ENCODE peak calls at places on chromosomes 13 and 19, in five cellular contexts. O is uterus, R is K562, I is tibial nerve, E is heart left ventricle. P is an unnamed sample. For H3K4me1, the result is how much of the 10 kb centered on the place peaks cover.

GRCh38 chr13:47480121-47480520 is 521.0 kb downstream of the SUCLA2 start:
- DNase-seq in O (no peak), R (no peak), I (no peak), E (no peak), P (no peak)

GRCh38 chr13:106744516-106744915 is 176.6 kb upstream of the ARGLU1 start:
- DNase-seq in O (no peak), R (no peak), I (no peak), E (no peak), P (no peak)

GRCh38 chr19:6239871-6240676 is 39.7 kb downstream of the MLLT1 start:
- DNase-seq in O (no peak), R (no peak), I (no peak), E (no peak), P (no peak)

GRCh38 chr13:46146898-46147297 is 35.1 kb downstream of the LCP1 start:
- DNase-seq in O (no peak), R (no peak), I (no peak), E (no peak), P (peak)

GRCh38 chr19:8396563-8397203 is 6.5 kb downstream of the RAB11B start:
- DNase-seq in O (peak), R (peak), I (peak), E (peak), P (peak)

GRCh38 chr13:99843872-99844271 is 127.7 kb downstream of the ZIC5 start:
- DNase-seq in O (no peak), R (no peak), I (no peak), E (no peak), P (no peak)

GRCh38 chr13:39210961-39211534 is 172.8 kb downstream of the NHLRC3 start:
- DNase-seq in O (no peak), R (no peak), I (no peak), E (no peak), P (no peak)

GRCh38 chr13:30499338-30499737 is 33.6 kb upstream of the HMGB1 start:
- DNase-seq in O (no peak), R (no peak), I (no peak), E (no peak), P (no peak)

GRCh38 chr13:74070065-74070464 is 64.1 kb downstream of the KLF12 start:
- DNase-seq in O (no peak), R (no peak), I (no peak), E (no peak), P (no peak)

GRCh38 chr19:31378404-31378803 is 29.2 kb upstream of the TSHZ3 start:
- DNase-seq in O (peak), R (no peak), I (peak), E (no peak), P (peak)

GRCh38 chr19:53657330-53657729 is 25.5 kb downstream of the DPRX start:
- DNase-seq in O (no peak), R (no peak), I (no peak), E (no peak), P (no peak)

GRCh38 chr13:30792257-30793000 is 57.1 kb downstream of the ALOX5AP start:
- DNase-seq in O (peak), R (no peak), I (peak), E (peak), P (peak)

GRCh38 chr19:45768644-45769053 is 403 bp downstream of the SIX5 start:
- DNase-seq in O (no peak), R (peak), I (no peak), E (peak), P (peak)

GRCh38 chr19:45769054-45769782 is at the start of gene SIX5:
- DNase-seq in O (peak), R (peak), I (peak), E (peak), P (peak)

GRCh38 chr19:45766919-45767346 is 2.1 kb downstream of the SIX5 start:
- DNase-seq in O (no peak), R (no peak), I (no peak), E (peak), P (peak)

GRCh38 chr19:45767410-45767880 is 1.6 kb downstream of the SIX5 start:
- DNase-seq in O (peak), R (peak), I (peak), E (peak), P (peak)

GRCh38 chr19:45767881-45768643 is 990 bp downstream of the SIX5 start:
- DNase-seq in O (peak), R (peak), I (peak), E (peak), P (peak)
- TF ChIP-seq POLR2A in O (peak), R (peak), I (no peak), E (no peak), P (no peak)

DNA sequence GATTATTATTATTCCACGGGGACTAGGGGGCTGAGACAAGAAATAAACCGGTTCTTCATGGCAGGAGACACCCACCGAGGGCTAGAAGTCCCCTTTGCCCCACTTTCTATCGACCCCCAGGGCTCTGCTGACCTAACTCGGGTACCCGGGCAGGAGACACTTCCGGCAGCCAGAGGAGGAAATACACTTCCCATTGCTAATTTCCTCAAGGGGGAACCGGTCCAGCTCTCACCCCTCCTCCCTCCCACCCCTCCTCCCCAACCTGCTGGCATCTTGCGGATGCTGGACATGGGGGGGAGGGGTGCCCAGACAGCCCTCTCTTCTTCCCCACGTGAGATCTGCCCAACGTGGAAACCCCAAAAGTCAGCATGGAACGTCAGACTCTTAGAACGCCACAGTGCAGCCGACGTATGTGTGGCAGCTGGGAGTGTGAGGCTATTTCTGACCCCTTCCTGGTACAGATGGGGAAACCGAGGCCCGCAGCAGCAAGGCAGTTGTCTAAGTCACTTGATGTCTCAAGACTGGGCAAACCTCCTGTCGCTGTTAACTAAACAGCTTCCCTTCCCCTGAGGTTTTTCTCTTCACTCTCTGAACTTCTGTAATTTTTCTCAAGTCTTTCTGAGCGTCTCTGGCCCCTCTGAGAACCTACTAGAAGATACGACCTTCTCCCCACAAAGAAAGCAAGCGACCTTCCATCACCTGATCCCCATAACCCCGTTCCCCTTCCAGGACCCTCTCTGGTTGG is 3.6 kb downstream of the GPR4 start:
- DNase-seq in O (peak), R (no peak), I (no peak), E (no peak), P (no peak)
- H3K4me3 ChIP-seq in O (no peak), R (no peak), I (no peak), E (no peak), P (no peak)

DNA sequence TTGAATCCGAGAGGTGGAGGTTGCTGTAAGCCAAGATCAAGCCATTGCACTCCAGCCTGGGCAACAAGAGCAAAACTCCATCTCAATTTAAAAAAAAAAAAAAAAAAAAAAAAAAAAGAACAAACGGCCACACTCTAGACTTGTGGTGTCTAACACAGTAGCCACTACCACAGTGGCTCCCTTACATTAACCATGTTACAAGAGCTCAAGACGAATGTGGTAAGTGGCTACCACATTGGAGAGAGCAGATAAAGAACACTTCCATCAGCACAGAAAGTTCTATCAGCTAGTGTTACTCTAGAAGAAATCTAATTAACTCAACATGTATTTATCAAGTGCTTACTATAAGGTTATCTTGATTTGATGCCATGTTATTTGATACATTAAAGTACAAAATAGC is 11.5 kb downstream of the XPO4 start:
- DNase-seq in O (no peak), R (no peak), I (no peak), E (no peak), P (no peak)
- H3K4me1 ChIP-seq in O (under half), R (under half), I (under half), E (under half), P (under half)

GRCh38 chr19:18514800-18515682 is 6.8 kb downstream of the ELL start:
- DNase-seq in O (peak), R (no peak), I (peak), E (no peak), P (no peak)
- TF ChIP-seq POLR2A in O (no peak), R (no peak), I (no peak), E (no peak), P (no peak)

GRCh38 chr13:44237276-44237767 is 136.3 kb upstream of the SERP2 start:
- DNase-seq in O (peak), R (no peak), I (peak), E (no peak), P (peak)
- H3K4me3 ChIP-seq in O (no peak), R (no peak), I (no peak), E (no peak), P (no peak)

GRCh38 chr13:20195846-20196245 is 3.1 kb upstream of the GJB2 start:
- DNase-seq in O (no peak), R (no peak), I (no peak), E (no peak), P (no peak)
- H3K4me1 ChIP-seq in O (under half), R (under half), I (under half), E (under half), P (under half)

GRCh38 chr19:56837492-56837891 is 3.0 kb downstream of the PEG3 start:
- DNase-seq in O (peak), R (no peak), I (peak), E (peak), P (peak)

GRCh38 chr19:56838930-56839664 is 1.4 kb downstream of the PEG3 start:
- DNase-seq in O (peak), R (no peak), I (peak), E (peak), P (peak)

GRCh38 chr19:56838680-56838929 is 1.9 kb downstream of the PEG3 start:
- DNase-seq in O (no peak), R (no peak), I (no peak), E (no peak), P (no peak)

GRCh38 chr19:56837004-56837403 is 3.5 kb downstream of the PEG3 start:
- DNase-seq in O (peak), R (no peak), I (no peak), E (no peak), P (peak)

GRCh38 chr19:56837892-56838679 is 2.4 kb downstream of the PEG3 start:
- DNase-seq in O (peak), R (no peak), I (peak), E (peak), P (peak)
- TF ChIP-seq POLR2A in O (no peak), R (no peak), I (peak), E (no peak), P (no peak)

GRCh38 chr19:37466798-37467607 is at the start of gene ZNF569:
- DNase-seq in O (peak), R (peak), I (peak), E (peak), P (peak)

GRCh38 chr19:37466277-37466797 is 907 bp downstream of the ZNF569 start:
- DNase-seq in O (no peak), R (no peak), I (no peak), E (no peak), P (no peak)

GRCh38 chr19:37470216-37470615 is 1.1 kb downstream of the ZNF570 start:
- DNase-seq in O (no peak), R (no peak), I (no peak), E (no peak), P (no peak)

GRCh38 chr19:37468961-37469777 is at the start of gene ZNF570:
- DNase-seq in O (peak), R (peak), I (peak), E (peak), P (peak)

DNA sequence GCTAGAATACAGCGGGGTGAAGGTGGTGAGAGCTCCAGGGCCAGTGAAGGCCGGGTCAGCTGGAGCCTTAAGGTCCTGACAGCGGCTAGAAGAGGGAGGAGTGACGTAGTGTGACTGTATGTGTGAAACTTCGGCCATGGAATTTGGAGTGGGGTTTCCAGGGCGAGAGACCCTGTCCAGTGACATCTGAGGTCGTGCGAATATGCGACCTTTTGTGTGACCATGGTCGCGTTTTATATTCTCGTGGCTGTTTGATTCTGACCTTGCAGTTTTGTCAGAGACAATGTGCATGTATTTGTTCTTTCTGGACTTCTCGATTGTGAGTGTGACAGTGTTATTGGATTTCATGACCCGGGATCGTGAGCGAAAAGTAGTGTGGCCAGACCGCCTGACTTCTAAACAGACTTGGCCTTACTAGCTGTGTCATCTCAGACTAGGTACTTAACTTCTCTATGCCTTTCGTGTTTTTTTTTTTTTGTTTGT is 405 bp upstream of the ZNF569 start:
- DNase-seq in O (no peak), R (no peak), I (no peak), E (no peak), P (no peak)
- H3K4me3 ChIP-seq in O (peak), R (peak), I (peak), E (peak), P (peak)

GRCh38 chr13:79382545-79383275 is 23.3 kb downstream of the RBM26 start:
- DNase-seq in O (no peak), R (no peak), I (no peak), E (no peak), P (no peak)
- H3K4me1 ChIP-seq in O (under half), R (under half), I (under half), E (under half), P (under half)

GRCh38 chr13:93690139-93690538 is 463.5 kb downstream of the GPC6 start:
- DNase-seq in O (no peak), R (no peak), I (peak), E (no peak), P (no peak)
- TF ChIP-seq POLR2A in O (no peak), R (no peak), I (no peak), E (no peak), P (no peak)